ENCODE peak calls at places on chromosomes 3 and 15, in ten cellular contexts. V is choroid plexus epithelial cell; X is NCI-H524; P is iris pigment epithelial cell; T is stimulated activated CD4-positive, alpha-beta T cell treated with anti-CD3 and anti-CD28 coated beads, Interleukin-12 subunit alpha, Interleukin-12 subunit beta, amount 100 ng/mL, for 24 hours; B is ELF-1; S is activated CD8-positive, alpha-beta T cell treated with anti-CD3 and anti-CD28 coated beads for 36 hours; C is epithelial cell of proximal tubule; J is T47D; Q is H54. Y is an unnamed sample.

GRCh38 chr3:15750879-15751278 is 46.9 kb downstream of the ANKRD28 start:
- DNase-seq in V (no peak), X (no peak), P (no peak), T (no peak), B (no peak), S (no peak), C (no peak), J (no peak), Q (no peak), Y (no peak)

GRCh38 chr3:134644731-134645514 is 5.9 kb downstream of the KY start:
- DNase-seq in V (peak; percentile 20), X (peak; percentile 98), P (no peak), T (no peak), B (peak; percentile 32), S (no peak), C (no peak), J (peak; percentile 55), Q (no peak), Y (no peak)

GRCh38 chr15:89089316-89090230 is 1.3 kb downstream of the ABHD2 start:
- DNase-seq in V (no peak), X (no peak), P (no peak), T (no peak), B (no peak), S (no peak), C (no peak), J (no peak), Q (no peak), Y (peak; percentile 26)

GRCh38 chr3:150309557-150309956 is 98.5 kb upstream of the TSC22D2 start:
- DNase-seq in V (peak; percentile 65), X (no peak), P (peak; percentile 89), T (no peak), B (no peak), S (no peak), C (no peak), J (no peak), Q (peak; percentile 19), Y (no peak)

GRCh38 chr15:29669823-29670222 is 152.4 kb downstream of the TJP1 start:
- DNase-seq in V (peak; percentile 40), X (no peak), P (peak; percentile 67), T (no peak), B (no peak), S (no peak), C (no peak), J (no peak), Q (no peak), Y (no peak)

GRCh38 chr3:120450261-120450913 is 405 bp downstream of the FSTL1 start:
- DNase-seq in V (peak; percentile 36), X (peak; percentile 48), P (no peak), T (peak; percentile 15), B (peak; percentile 68), S (peak; percentile 15), C (no peak), J (peak; percentile 36), Q (no peak), Y (no peak)

GRCh38 chr3:37920156-37920686 is 58.5 kb downstream of the CTDSPL start:
- DNase-seq in V (no peak), X (peak; percentile 87), P (no peak), T (no peak), B (peak; percentile 89), S (no peak), C (no peak), J (peak; percentile 47), Q (no peak), Y (no peak)

GRCh38 chr3:57169872-57170623 is 4.9 kb upstream of the IL17RD start:
- DNase-seq in V (peak; percentile 64), X (peak; percentile 67), P (peak; percentile 56), T (peak; percentile 50), B (peak; percentile 80), S (peak; percentile 79), C (no peak), J (peak; percentile 76), Q (peak; percentile 73), Y (peak; percentile 78)

GRCh38 chr3:156642750-156643728 is 31.4 kb upstream of the TIPARP start:
- DNase-seq in V (peak; percentile 56), X (no peak), P (peak; percentile 39), T (no peak), B (peak; percentile 7), S (no peak), C (no peak), J (peak; percentile 54), Q (no peak), Y (no peak)

GRCh38 chr15:73907018-73907394 is 19.3 kb upstream of the LOXL1 start:
- DNase-seq in V (no peak), X (no peak), P (no peak), T (no peak), B (no peak), S (no peak), C (no peak), J (no peak), Q (no peak), Y (no peak)

GRCh38 chr3:187291001-187291511 is 481 bp downstream of the MASP1 start:
- DNase-seq in V (peak; percentile 56), X (peak; percentile 42), P (peak; percentile 54), T (no peak), B (peak; percentile 37), S (no peak), C (no peak), J (peak; percentile 17), Q (no peak), Y (no peak)

GRCh38 chr15:92715753-92716152 is 60.2 kb upstream of the FAM174B start:
- DNase-seq in V (peak; percentile 78), X (peak; percentile 62), P (peak; percentile 54), T (no peak), B (no peak), S (no peak), C (no peak), J (no peak), Q (no peak), Y (no peak)

GRCh38 chr15:44096596-44096995 is 98.5 kb downstream of the FRMD5 start:
- DNase-seq in V (peak; percentile 19), X (no peak), P (no peak), T (no peak), B (no peak), S (no peak), C (no peak), J (no peak), Q (no peak), Y (no peak)

GRCh38 chr15:48577495-48577894 is 68.0 kb downstream of the FBN1 start:
- DNase-seq in V (no peak), X (peak; percentile 96), P (peak; percentile 71), T (no peak), B (no peak), S (no peak), C (no peak), J (no peak), Q (no peak), Y (no peak)

GRCh38 chr3:56855856-56856538 is 54.2 kb upstream of the ARHGEF3 start:
- DNase-seq in V (peak; percentile 34), X (peak; percentile 28), P (peak; percentile 57), T (no peak), B (peak; percentile 61), S (peak; percentile 60), C (no peak), J (peak; percentile 13), Q (no peak), Y (peak; percentile 4)

GRCh38 chr15:74907277-74907870 is 723 bp upstream of the FAM219B start:
- DNase-seq in V (no peak), X (no peak), P (no peak), T (no peak), B (no peak), S (no peak), C (no peak), J (no peak), Q (no peak), Y (no peak)

GRCh38 chr15:46857103-46857502 is 860.2 kb upstream of the SEMA6D start:
- DNase-seq in V (no peak), X (no peak), P (no peak), T (no peak), B (no peak), S (no peak), C (no peak), J (no peak), Q (no peak), Y (no peak)

GRCh38 chr3:58490860-58491501 is 915 bp upstream of the KCTD6 start:
- DNase-seq in V (no peak), X (no peak), P (no peak), T (no peak), B (peak; percentile 75), S (no peak), C (no peak), J (peak; percentile 45), Q (no peak), Y (peak; percentile 44)

GRCh38 chr3:71194785-71195184 is 388.7 kb downstream of the FOXP1 start:
- DNase-seq in V (no peak), X (no peak), P (no peak), T (no peak), B (peak; percentile 17), S (no peak), C (no peak), J (no peak), Q (no peak), Y (no peak)

GRCh38 chr15:31852933-31853332 is 177.4 kb upstream of the CHRNA7 start:
- DNase-seq in V (no peak), X (no peak), P (no peak), T (no peak), B (no peak), S (no peak), C (no peak), J (no peak), Q (no peak), Y (no peak)

GRCh38 chr3:168608926-168609325 is 513.2 kb upstream of the GOLIM4 start:
- DNase-seq in V (no peak), X (no peak), P (no peak), T (no peak), B (no peak), S (no peak), C (no peak), J (no peak), Q (no peak), Y (no peak)

GRCh38 chr15:27324871-27325270 is 353.9 kb downstream of the GABRG3 start:
- DNase-seq in V (no peak), X (peak; percentile 60), P (no peak), T (no peak), B (no peak), S (no peak), C (peak; percentile 41), J (no peak), Q (no peak), Y (no peak)

GRCh38 chr3:157572559-157573270 is 69.5 kb upstream of the VEPH1 start:
- DNase-seq in V (peak; percentile 82), X (peak; percentile 62), P (peak; percentile 65), T (no peak), B (peak; percentile 53), S (peak; percentile 25), C (no peak), J (peak; percentile 77), Q (peak; percentile 12), Y (peak; percentile 50)